ENCODE peak calls at places on chromosomes 7 and 10, in seven cellular contexts. I is PC-9; A is SK-MEL-5; S is germinal center; G is activated T-cell treated with anti-CD3 and anti-CD28 coated beads, Interleukin-2, amount 50 U/mL, for 24 hours; T is iris pigment epithelial cell; W is HT1080. B is an unnamed sample.

GRCh38 chr10:36671607-36672006 is 453.8 kb upstream of the ANKRD30A start:
- DNase-seq in I (no peak), A (no peak), S (no peak), G (no peak), T (peak), W (no peak), B (no peak)

GRCh38 chr10:126564297-126564888 is 106.1 kb downstream of the C10orf90 start:
- DNase-seq in I (no peak), A (no peak), S (no peak), G (no peak), T (no peak), W (no peak), B (no peak)

GRCh38 chr10:86361134-86362128 is 5.2 kb downstream of the GRID1 start:
- DNase-seq in I (no peak), A (no peak), S (no peak), G (peak), T (no peak), W (no peak), B (no peak)

GRCh38 chr10:88157981-88158465 is 294.6 kb downstream of the PTEN start:
- DNase-seq in I (peak), A (no peak), S (no peak), G (no peak), T (peak), W (peak), B (no peak)

GRCh38 chr7:148652773-148653172 is 45.9 kb upstream of the CUL1 start:
- DNase-seq in I (no peak), A (no peak), S (no peak), G (no peak), T (no peak), W (no peak), B (no peak)

GRCh38 chr10:35562427-35562826 is 42.7 kb upstream of the GJD4 start:
- DNase-seq in I (no peak), A (no peak), S (no peak), G (no peak), T (no peak), W (no peak), B (no peak)

GRCh38 chr10:88424881-88425280 is 158.2 kb downstream of the RNLS start:
- DNase-seq in I (no peak), A (no peak), S (no peak), G (no peak), T (no peak), W (no peak), B (no peak)

GRCh38 chr10:14016942-14017341 is 313.8 kb downstream of the FRMD4A start:
- DNase-seq in I (no peak), A (no peak), S (no peak), G (no peak), T (no peak), W (no peak), B (no peak)

GRCh38 chr7:44067064-44067951 is 1.9 kb upstream of the PGAM2 start:
- DNase-seq in I (no peak), A (no peak), S (no peak), G (no peak), T (no peak), W (no peak), B (no peak)

GRCh38 chr7:100035865-100036264 is 13.7 kb upstream of the ZSCAN21 start:
- DNase-seq in I (no peak), A (no peak), S (no peak), G (no peak), T (no peak), W (no peak), B (no peak)

GRCh38 chr7:23220690-23221305 is 25.8 kb upstream of the GPNMB start:
- DNase-seq in I (no peak), A (no peak), S (no peak), G (no peak), T (no peak), W (no peak), B (no peak)

GRCh38 chr7:47444376-47445098 is 137.4 kb downstream of the TNS3 start:
- DNase-seq in I (no peak), A (peak), S (peak), G (no peak), T (no peak), W (peak), B (no peak)

GRCh38 chr7:132590162-132590561 is 13.9 kb upstream of the PLXNA4 start:
- DNase-seq in I (no peak), A (no peak), S (no peak), G (no peak), T (peak), W (peak), B (no peak)

GRCh38 chr10:128047337-128047736 is 78.9 kb downstream of the MKI67 start:
- DNase-seq in I (peak), A (no peak), S (peak), G (peak), T (peak), W (peak), B (peak)

GRCh38 chr7:98563183-98563495 is 53.9 kb upstream of the NPTX2 start:
- DNase-seq in I (no peak), A (no peak), S (no peak), G (no peak), T (no peak), W (no peak), B (no peak)

GRCh38 chr7:151840088-151840910 is 36.6 kb downstream of the PRKAG2 start:
- DNase-seq in I (no peak), A (no peak), S (no peak), G (no peak), T (no peak), W (no peak), B (no peak)

GRCh38 chr7:45070254-45070642 is 18.5 kb downstream of the NACAD start:
- DNase-seq in I (no peak), A (no peak), S (no peak), G (no peak), T (no peak), W (no peak), B (no peak)

B was measured in GM06990.